ENCODE peak calls at places on chromosome 17, in five cellular contexts. X, G, D, J and R are unnamed samples.

GRCh38 chr17:189444-189843 is 8.0 kb upstream of the DOC2B start:
- DNase-seq in G (no peak), J (no peak), D (no peak), X (no peak), R (no peak)

GRCh38 chr17:7440113-7440822 is 956 bp downstream of the FGF11 start:
- DNase-seq in D (peak; percentile 23), X (peak; percentile 81), J (peak; percentile 73), G (no peak), R (peak; percentile 78)

GRCh38 chr17:5049314-5049819 is 14.1 kb upstream of the SLC52A1 start:
- DNase-seq in D (no peak), G (no peak), X (no peak), J (no peak), R (no peak)

GRCh38 chr17:75228847-75229246 is 23.4 kb downstream of the NUP85 start:
- DNase-seq in G (no peak), X (peak; percentile 70), D (no peak), J (peak; percentile 22), R (no peak)

GRCh38 chr17:35748323-35748960 is 4.6 kb downstream of the GAS2L2 start:
- DNase-seq in J (no peak), D (peak; percentile 55), X (peak; percentile 75), G (no peak), R (no peak)

GRCh38 chr17:75559958-75560533 is 27.6 kb upstream of the MYO15B start:
- DNase-seq in D (no peak), X (no peak), J (no peak), G (no peak), R (no peak)

GRCh38 chr17:76966486-76967181 is 98.4 kb downstream of the MGAT5B start:
- DNase-seq in X (no peak), J (no peak), D (no peak), G (no peak), R (no peak)

GRCh38 chr17:75558666-75559530 is 28.7 kb upstream of the MYO15B start:
- DNase-seq in X (no peak), J (no peak), D (no peak), G (no peak), R (no peak)

GRCh38 chr17:80872011-80872929 is 119.4 kb upstream of the CHMP6 start:
- DNase-seq in D (no peak), X (no peak), G (no peak), J (no peak), R (no peak)

GRCh38 chr17:4858880-4859260 is 25.7 kb downstream of the MINK1 start:
- DNase-seq in X (peak; percentile 73), D (peak; percentile 47), G (no peak), J (peak; percentile 37), R (no peak)

DNA sequence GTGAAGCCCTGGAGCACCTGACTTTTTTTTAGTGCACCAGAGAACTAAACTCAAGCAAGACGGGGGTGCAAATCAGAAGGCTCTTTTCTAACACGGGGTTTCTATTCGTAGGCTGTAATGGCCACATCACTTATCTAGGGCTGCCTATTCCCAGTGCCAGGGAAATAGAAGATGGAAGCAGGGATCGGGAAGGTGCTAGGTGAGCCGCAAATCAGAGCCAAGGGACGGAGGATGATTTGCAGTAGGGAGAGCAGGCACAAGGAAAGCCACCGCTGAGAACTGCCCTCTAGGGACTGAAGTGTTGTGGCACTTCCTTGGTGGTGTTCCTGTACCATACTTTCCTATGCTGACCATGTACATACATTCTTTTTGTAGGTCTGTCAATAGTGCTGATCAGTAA is 7.8 kb upstream of the SLC46A1 start:
- DNase-seq in G (no peak), J (no peak), X (no peak), D (no peak), R (no peak)
- H3K4me3 ChIP-seq in G (no peak overlapping the region), J (no peak overlapping the region), X (no peak overlapping the region), D (no peak overlapping the region), R (no peak overlapping the region)

GRCh38 chr17:34153988-34154387 is 101.1 kb upstream of the CCL2 start:
- DNase-seq in X (no peak), D (no peak), G (no peak), J (no peak), R (no peak)

GRCh38 chr17:34156401-34156740 is 98.7 kb upstream of the CCL2 start:
- DNase-seq in J (no peak), G (no peak), X (no peak), D (no peak), R (no peak)

GRCh38 chr17:34155947-34156346 is 99.1 kb upstream of the CCL2 start:
- DNase-seq in J (no peak), G (no peak), X (no peak), D (no peak), R (no peak)

GRCh38 chr17:34156741-34157589 is 98.1 kb upstream of the CCL2 start:
- DNase-seq in G (no peak), D (no peak), J (no peak), X (peak; percentile 59), R (peak; percentile 32)

DNA sequence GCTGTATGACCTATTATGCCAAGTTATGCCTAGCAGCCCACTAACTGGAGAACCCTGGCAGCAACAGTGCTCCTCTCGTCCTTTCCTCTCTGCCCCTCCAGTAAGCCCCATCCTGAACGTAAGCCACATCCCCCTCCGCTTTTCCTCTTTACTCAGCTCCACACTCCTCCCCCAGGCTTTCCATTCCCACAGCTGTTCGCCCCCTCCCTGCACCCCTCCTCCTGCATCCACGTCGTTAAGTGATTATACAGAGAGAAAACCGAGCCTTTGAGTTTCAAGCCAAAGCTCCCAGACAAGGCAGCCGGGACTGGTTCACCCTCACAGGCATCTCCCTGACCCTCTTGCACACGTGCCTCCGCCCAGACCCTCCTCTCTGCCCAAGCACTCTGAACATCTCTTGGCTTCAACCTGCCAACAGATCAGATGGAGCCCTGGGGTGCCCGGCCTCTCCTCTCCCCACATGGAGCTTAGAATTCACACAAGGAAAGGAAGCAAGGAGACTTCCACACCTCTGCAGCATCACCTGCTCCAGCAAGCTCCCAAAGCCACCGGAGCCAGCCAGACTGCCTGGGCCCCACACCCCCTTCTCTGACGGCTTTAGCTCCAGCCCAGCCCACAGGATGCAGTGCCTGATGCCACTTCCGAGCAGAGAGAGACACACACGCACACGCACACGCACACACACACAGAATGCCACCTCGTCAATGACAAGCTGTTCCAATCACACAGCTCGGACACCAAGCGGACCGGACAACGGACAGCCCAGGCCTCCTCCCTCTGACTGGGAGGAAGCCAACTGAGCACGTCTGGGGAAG is 100.0 kb upstream of the CCL2 start:
- DNase-seq in X (no peak), D (no peak), G (no peak), J (no peak), R (no peak)
- TF ChIP-seq CTCF in X (no peak), D (no peak), G (no peak), J (no peak), R (no peak)

GRCh38 chr17:30361766-30362279 is 16.9 kb upstream of the CPD start:
- DNase-seq in G (no peak), X (no peak), D (no peak), J (no peak), R (no peak)

GRCh38 chr17:30360396-30360795 is 18.3 kb upstream of the CPD start:
- DNase-seq in G (no peak), D (no peak), J (no peak), X (no peak), R (no peak)

GRCh38 chr17:30368896-30369720 is 9.6 kb upstream of the CPD start:
- DNase-seq in G (no peak), J (no peak), X (no peak), D (no peak), R (no peak)

GRCh38 chr17:30366536-30366935 is 12.2 kb upstream of the CPD start:
- DNase-seq in J (no peak), G (no peak), X (no peak), D (peak; percentile 60), R (no peak)

GRCh38 chr17:30363715-30364202 is 15.0 kb upstream of the CPD start:
- DNase-seq in G (peak; percentile 61), D (peak; percentile 88), X (peak; percentile 70), J (no peak), R (no peak)
- H3K4me3 ChIP-seq in G (no peak overlapping the region), D (no peak overlapping the region), X (no peak overlapping the region), J (no peak overlapping the region), R (no peak overlapping the region)

DNA sequence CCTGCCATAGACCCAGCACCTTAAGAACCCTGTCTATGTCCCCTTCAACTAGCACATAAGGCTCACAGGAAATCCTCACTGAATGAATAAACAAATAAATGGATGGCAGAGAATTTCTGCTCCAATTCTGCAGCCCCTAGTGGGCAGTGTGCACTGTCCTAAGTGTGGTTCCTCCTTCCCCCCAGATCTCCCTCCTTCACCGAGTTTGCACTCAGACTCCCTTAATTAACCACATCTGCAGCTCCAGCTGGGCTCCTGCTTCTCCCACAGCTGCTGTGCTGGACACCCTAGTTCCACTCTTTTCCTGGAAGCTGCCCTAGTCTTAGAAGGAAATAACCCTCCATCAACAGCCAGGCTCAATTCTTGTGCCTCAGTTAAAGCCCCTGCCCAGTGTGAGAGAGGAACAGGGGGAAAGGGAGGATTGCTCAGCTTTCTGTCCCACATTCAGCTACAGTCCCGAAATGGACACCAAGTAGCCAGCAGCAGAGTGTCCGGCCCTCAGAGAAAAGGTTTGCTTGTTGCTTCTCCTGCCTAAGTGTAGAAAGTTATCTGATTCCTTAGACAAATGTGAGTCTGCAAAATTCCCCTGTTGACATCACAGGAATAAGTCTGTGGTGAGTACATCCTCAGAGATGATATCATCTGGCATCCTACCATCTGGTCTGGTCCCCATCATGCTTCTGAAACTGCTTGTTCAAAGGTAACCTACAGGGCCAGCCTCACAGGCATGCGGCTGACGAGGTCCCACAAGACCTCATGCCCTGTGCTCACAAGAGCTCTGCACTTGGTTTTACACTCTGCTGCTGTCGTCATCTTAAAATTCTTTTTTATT is 12.3 kb downstream of the LRRC3C start:
- DNase-seq in J (no peak), D (peak; percentile 69), G (peak; percentile 59), X (no peak), R (peak; percentile 68)
- TF ChIP-seq CTCF in J (peak; percentile 10), D (peak; percentile 53), G (peak; percentile 67), X (peak; percentile 34), R (peak; percentile 47)

DNA sequence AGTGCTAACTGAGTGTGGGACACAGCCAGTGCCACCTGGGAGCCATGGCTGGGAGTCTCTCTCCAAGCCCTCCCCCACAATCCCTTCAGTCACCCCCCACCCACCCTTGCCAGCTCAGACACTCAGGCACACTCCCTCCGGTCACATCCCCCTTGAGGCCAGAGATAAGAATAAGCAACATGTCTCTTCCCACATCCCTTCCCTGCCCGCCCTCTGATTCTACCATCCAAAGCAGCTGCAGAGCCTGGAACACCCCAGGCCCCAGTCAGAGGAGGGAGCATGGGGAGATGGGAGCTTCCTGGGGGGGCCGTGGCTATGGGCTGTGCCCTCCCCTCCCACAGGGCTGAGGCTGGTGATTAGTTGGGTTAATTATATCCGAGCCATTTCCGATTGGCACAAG is 28.8 kb upstream of the MEIOC start:
- DNase-seq in J (no peak), G (no peak), X (no peak), D (no peak), R (no peak)
- H3K4me3 ChIP-seq in J (no peak overlapping the region), G (no peak overlapping the region), X (no peak overlapping the region), D (no peak overlapping the region), R (no peak overlapping the region)